ENCODE peak calls at places on chromosome 18, in seven cellular contexts. P is hepatocyte, U is PC-3, N is PC-9, V is GM23248, O is MM.1S, K is HCT116. J is an unnamed sample.
A peak's percentile ranks its signal among the peaks of the same experiment; 100 is the strongest.

GRCh38 chr18:24862225-24862893 is 401.9 kb downstream of the HRH4 start:
- DNase-seq in U (no peak), V (no peak), O (no peak), P (no peak), K (no peak), N (no peak), J (peak; percentile 62)

GRCh38 chr18:22342625-22343024 is 75.1 kb downstream of the CTAGE1 start:
- DNase-seq in V (peak; percentile 87), O (no peak), N (peak; percentile 72), P (peak; percentile 52), K (no peak), U (peak; percentile 93), J (no peak)

GRCh38 chr18:9742588-9743131 is 34.6 kb downstream of the RAB31 start:
- DNase-seq in P (no peak), U (peak; percentile 42), V (peak; percentile 42), O (no peak), K (no peak), N (peak; percentile 29), J (no peak)

GRCh38 chr18:12246849-12247808 is 7.0 kb upstream of the CIDEA start:
- DNase-seq in N (no peak), K (no peak), U (no peak), V (peak; percentile 15), P (peak; percentile 56), O (peak; percentile 23), J (peak; percentile 94)

GRCh38 chr18:41665210-41665609 is 289.8 kb upstream of the PIK3C3 start:
- DNase-seq in V (no peak), O (no peak), U (no peak), P (no peak), N (no peak), K (no peak), J (no peak)

GRCh38 chr18:13447621-13448020 is 229.1 kb downstream of the LDLRAD4 start:
- DNase-seq in V (peak; percentile 96), O (no peak), P (peak; percentile 77), N (no peak), U (no peak), K (no peak), J (peak; percentile 48)

GRCh38 chr18:63505566-63506335 is 29.0 kb downstream of the SERPINB5 start:
- DNase-seq in P (peak; percentile 37), O (peak; percentile 30), N (peak; percentile 25), U (peak; percentile 75), K (peak; percentile 19), V (peak; percentile 53), J (peak; percentile 79)

GRCh38 chr18:48037481-48038271 is 107.2 kb upstream of the SMAD2 start:
- DNase-seq in P (no peak), K (peak; percentile 26), O (no peak), U (no peak), V (peak; percentile 20), N (no peak), J (peak; percentile 64)

GRCh38 chr18:22223263-22223960 is 54.0 kb downstream of the GATA6 start:
- DNase-seq in O (no peak), N (peak; percentile 92), K (peak; percentile 69), P (peak; percentile 94), U (peak; percentile 98), V (peak; percentile 99), J (peak; percentile 36)

GRCh38 chr18:21997207-21998143 is 171.9 kb upstream of the GATA6 start:
- DNase-seq in V (peak; percentile 53), P (peak; percentile 75), O (peak; percentile 51), N (no peak), U (peak; percentile 50), K (peak; percentile 48), J (peak; percentile 78)

GRCh38 chr18:7633171-7633570 is 66.1 kb downstream of the PTPRM start:
- DNase-seq in O (no peak), N (no peak), V (peak; percentile 25), K (no peak), U (no peak), P (no peak), J (no peak)
- H3K9me2 ChIP-seq in O (no peaks in the 10 kb centered on the region), N (no peaks in the 10 kb centered on the region), V (no peaks in the 10 kb centered on the region), K (no peaks in the 10 kb centered on the region), U (no peaks in the 10 kb centered on the region), P (no peaks in the 10 kb centered on the region), J (peaks cover 10% of the 10 kb centered on the region)

DNA sequence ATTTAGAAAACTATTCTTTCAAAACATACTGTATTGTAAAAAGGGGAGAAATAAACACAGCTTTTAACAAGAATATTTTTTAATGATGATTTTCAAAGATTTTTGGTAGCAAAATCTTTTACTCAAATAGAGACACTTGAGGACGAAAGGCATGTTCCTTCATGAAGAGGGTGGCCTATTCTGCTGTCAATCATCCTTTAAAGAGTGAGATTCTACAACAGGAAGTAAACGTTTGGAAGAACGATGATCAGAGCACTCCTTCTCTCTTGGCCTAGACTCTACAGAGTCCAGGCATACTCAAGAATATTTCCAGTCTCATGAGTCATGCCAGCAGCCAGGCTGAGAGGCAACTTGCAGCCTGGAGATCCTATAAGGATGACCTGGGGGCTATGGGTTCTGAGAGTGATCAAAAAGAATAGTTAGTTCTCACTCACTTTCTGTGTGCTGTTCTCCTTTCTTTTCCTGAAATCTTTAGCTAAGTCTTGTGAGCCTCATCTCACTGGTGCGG is 62.4 kb upstream of the TCF4 start:
- DNase-seq in N (no peak), K (no peak), V (peak; percentile 44), P (no peak), O (no peak), U (no peak), J (no peak)
- H2AFZ ChIP-seq in N (no peak overlapping the region), K (no peak overlapping the region), V (no peak overlapping the region), P (no peak overlapping the region), O (no peak overlapping the region), U (no peak overlapping the region), J (peak overlapping the region; percentile 20)

DNA sequence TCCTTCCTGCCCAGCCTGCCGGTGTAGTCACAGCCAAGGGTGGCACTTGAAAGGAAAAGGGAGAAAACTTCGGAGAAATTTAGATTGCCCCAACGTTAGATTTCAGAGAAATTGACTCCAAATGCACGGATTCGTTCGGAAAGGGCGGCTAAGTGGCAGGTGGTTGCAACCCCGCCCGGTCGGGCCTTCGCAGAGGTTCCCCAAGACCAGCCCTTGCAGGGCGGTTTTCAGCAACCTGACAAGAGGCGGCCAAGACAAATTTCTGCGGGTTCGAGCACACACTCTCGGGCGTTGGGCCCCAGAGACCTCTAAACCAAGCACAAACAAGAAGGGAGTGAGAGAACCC is 4.8 kb downstream of the ONECUT2 start:
- DNase-seq in O (no peak), N (no peak), K (no peak), V (no peak), P (no peak), U (no peak), J (peak; percentile 50)
- TF ChIP-seq EZH2 in O (no peak), N (no peak), K (no peak), V (peak; percentile 42), P (peak; percentile 61), U (no peak), J (peak; percentile 94)

DNA sequence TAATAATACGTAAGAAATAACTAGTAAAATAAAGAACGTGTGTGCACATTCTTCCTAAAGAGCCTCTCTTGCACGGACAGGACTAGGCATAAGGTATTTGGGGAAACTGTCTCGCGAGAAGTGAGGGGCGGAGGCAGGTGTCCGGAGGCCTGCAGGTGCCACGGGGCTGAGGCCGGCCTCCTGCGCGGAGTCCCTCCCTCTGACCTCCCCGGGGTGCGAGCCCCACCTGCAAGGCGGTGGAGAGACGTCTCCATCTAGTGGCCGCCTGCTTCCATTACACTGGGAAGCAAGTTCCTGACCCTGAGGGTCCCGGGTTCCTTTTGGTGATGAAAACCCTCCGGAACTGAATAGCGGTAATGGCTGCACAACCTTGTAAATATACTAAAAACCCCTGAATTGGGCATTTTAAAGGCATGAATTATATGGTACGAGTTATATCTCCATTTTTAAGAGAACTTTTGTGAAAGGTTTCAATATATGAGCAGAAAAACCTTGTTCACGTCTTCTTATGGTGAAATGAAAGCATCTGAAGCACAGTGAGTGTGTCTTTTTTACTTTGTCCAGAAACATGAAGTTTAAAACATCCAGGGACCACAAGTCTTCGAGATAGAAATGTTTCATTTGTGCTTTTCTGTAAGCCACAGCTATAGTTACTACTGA is 35.5 kb upstream of the CTDP1 start:
- DNase-seq in P (peak; percentile 79), N (peak; percentile 48), O (peak; percentile 57), V (peak; percentile 65), U (peak; percentile 75), K (peak; percentile 88), J (peak; percentile 83)
- H3K9me2 ChIP-seq in P (no peaks in the 10 kb centered on the region), N (no peaks in the 10 kb centered on the region), O (no peaks in the 10 kb centered on the region), V (no peaks in the 10 kb centered on the region), U (no peaks in the 10 kb centered on the region), K (no peaks in the 10 kb centered on the region), J (no peaks in the 10 kb centered on the region)

DNA sequence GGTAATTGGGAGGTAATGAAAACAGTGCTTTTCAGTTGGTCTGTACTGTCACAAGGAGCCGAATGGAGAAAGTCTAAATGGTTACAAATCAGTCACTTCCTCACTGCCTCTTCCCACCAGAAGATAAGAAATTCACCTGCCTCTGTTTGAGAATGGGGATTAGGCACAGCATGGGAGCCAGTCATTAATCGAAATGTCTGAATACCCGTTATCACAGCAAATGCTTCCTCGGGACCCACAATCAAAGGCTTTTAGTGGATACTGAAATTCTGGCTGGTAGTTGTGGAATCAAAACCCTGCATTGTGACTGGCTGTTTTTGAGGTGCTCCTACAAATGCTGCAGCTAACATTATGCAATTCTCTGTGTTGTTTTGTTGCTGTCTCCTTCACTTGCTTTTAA is 461.0 kb upstream of the MEX3C start:
- DNase-seq in O (no peak), U (no peak), P (no peak), N (no peak), V (no peak), K (no peak), J (no peak)
- H2AFZ ChIP-seq in O (no peak overlapping the region), U (no peak overlapping the region), P (no peak overlapping the region), N (no peak overlapping the region), V (no peak overlapping the region), K (no peak overlapping the region), J (peak overlapping the region; percentile 11)

GRCh38 chr18:75456277-75456676 is 28.8 kb upstream of the SMIM21 start:
- DNase-seq in P (peak; percentile 13), O (no peak), U (no peak), N (no peak), K (no peak), V (no peak), J (peak; percentile 30)

GRCh38 chr18:75454022-75454795 is 26.7 kb upstream of the SMIM21 start:
- DNase-seq in N (no peak), V (no peak), P (no peak), U (no peak), O (no peak), K (no peak), J (no peak)

GRCh38 chr18:75455249-75456183 is 28.0 kb upstream of the SMIM21 start:
- DNase-seq in V (peak; percentile 51), U (no peak), K (no peak), O (no peak), N (no peak), P (peak; percentile 52), J (peak; percentile 57)
- TF ChIP-seq EZH2 in V (peak; percentile 31), U (no peak), K (no peak), O (no peak), N (no peak), P (peak; percentile 57), J (peak; percentile 19)

DNA sequence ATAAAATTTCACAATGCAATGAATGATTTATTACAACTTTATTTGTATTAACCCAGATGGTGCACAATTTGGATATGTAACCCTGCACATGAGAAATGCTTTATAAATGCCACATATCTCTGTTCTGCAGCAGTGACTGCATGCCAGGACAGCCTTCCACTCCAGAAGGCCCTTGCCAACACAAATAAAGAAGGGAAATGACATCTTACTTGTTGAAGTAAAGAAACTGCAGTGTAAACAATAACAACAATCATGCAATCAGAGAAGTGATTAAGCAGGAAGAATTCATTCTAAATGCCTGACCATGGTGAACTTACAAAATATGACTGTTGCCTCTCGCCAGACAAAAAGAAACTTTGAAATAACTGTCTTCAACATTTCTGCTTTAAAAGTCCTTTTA is 129.9 kb upstream of the CHST9 start:
- DNase-seq in K (no peak), V (no peak), O (no peak), U (peak; percentile 2), P (no peak), N (no peak), J (no peak)
- H3K9me2 ChIP-seq in K (no peaks in the 10 kb centered on the region), V (no peaks in the 10 kb centered on the region), O (no peaks in the 10 kb centered on the region), U (no peaks in the 10 kb centered on the region), P (no peaks in the 10 kb centered on the region), N (no peaks in the 10 kb centered on the region), J (no peaks in the 10 kb centered on the region)

J was measured in GM23338.